ENCODE peak calls at places on chromosomes 1 and 21, in four cellular contexts. One of them, this sample, is unnamed.
A peak's percentile ranks its signal among the peaks of the same experiment; 100 is the strongest.

GRCh38 chr21:44823179-44823654 is 5.4 kb upstream of the SUMO3 start:
- DNase-seq in glutamatergic neuron: no peak
- DNase-seq in fibroblast of pulmonary artery: no peak
- DNase-seq in MV-4-11: peak; percentile 20
- DNase-seq in this sample: no peak

GRCh38 chr1:248348475-248348874 is at the start of gene OR14C36:
- DNase-seq in glutamatergic neuron: no peak
- DNase-seq in fibroblast of pulmonary artery: no peak
- DNase-seq in MV-4-11: no peak
- DNase-seq in this sample: no peak

GRCh38 chr21:39362733-39363132 is 13.8 kb upstream of the HMGN1 start:
- DNase-seq in glutamatergic neuron: no peak
- DNase-seq in fibroblast of pulmonary artery: no peak
- DNase-seq in MV-4-11: no peak
- DNase-seq in this sample: no peak

GRCh38 chr1:150567717-150568561 is 11.5 kb downstream of the MCL1 start:
- DNase-seq in glutamatergic neuron: peak; percentile 83
- DNase-seq in fibroblast of pulmonary artery: peak; percentile 99
- DNase-seq in MV-4-11: peak; percentile 66
- DNase-seq in this sample: no peak

GRCh38 chr1:228109962-228110488 is 926 bp upstream of the MRPL55 start:
- DNase-seq in glutamatergic neuron: no peak
- DNase-seq in fibroblast of pulmonary artery: peak; percentile 55
- DNase-seq in MV-4-11: no peak
- DNase-seq in this sample: no peak

GRCh38 chr21:45910548-45911221 is 70.9 kb upstream of the COL6A1 start:
- DNase-seq in glutamatergic neuron: no peak
- DNase-seq in fibroblast of pulmonary artery: no peak
- DNase-seq in MV-4-11: no peak
- DNase-seq in this sample: no peak

GRCh38 chr21:36747114-36747814 is 48.3 kb downstream of the SIM2 start:
- DNase-seq in glutamatergic neuron: no peak
- DNase-seq in fibroblast of pulmonary artery: no peak
- DNase-seq in MV-4-11: no peak
- DNase-seq in this sample: no peak

GRCh38 chr1:30444404-30444803 is 279.0 kb downstream of the MATN1 start:
- DNase-seq in glutamatergic neuron: no peak
- DNase-seq in fibroblast of pulmonary artery: no peak
- DNase-seq in MV-4-11: no peak
- DNase-seq in this sample: no peak

GRCh38 chr1:216598448-216598847 is 124.8 kb downstream of the ESRRG start:
- DNase-seq in glutamatergic neuron: no peak
- DNase-seq in fibroblast of pulmonary artery: no peak
- DNase-seq in MV-4-11: no peak
- DNase-seq in this sample: no peak

GRCh38 chr1:192477630-192478029 is 97.9 kb upstream of the RGS1 start:
- DNase-seq in glutamatergic neuron: no peak
- DNase-seq in fibroblast of pulmonary artery: peak; percentile 74
- DNase-seq in MV-4-11: peak; percentile 49
- DNase-seq in this sample: peak; percentile 11

GRCh38 chr1:206797534-206798383 is 25.5 kb upstream of the IL10 start:
- DNase-seq in glutamatergic neuron: peak; percentile 50
- DNase-seq in fibroblast of pulmonary artery: peak; percentile 19
- DNase-seq in MV-4-11: peak; percentile 73
- DNase-seq in this sample: no peak

GRCh38 chr1:108691886-108692723 is at the start of gene PRPF38B:
- DNase-seq in glutamatergic neuron: peak; percentile 95
- DNase-seq in fibroblast of pulmonary artery: peak; percentile 91
- DNase-seq in MV-4-11: peak; percentile 87
- DNase-seq in this sample: peak; percentile 82

GRCh38 chr1:163072658-163073057 is 3.5 kb downstream of the RGS4 start:
- DNase-seq in glutamatergic neuron: no peak
- DNase-seq in fibroblast of pulmonary artery: peak; percentile 68
- DNase-seq in MV-4-11: no peak
- DNase-seq in this sample: no peak

GRCh38 chr1:8370928-8371327 is 53.0 kb downstream of the SLC45A1 start:
- DNase-seq in glutamatergic neuron: no peak
- DNase-seq in fibroblast of pulmonary artery: peak; percentile 32
- DNase-seq in MV-4-11: no peak
- DNase-seq in this sample: no peak

GRCh38 chr1:195709821-195710220 is 898.4 kb downstream of the KCNT2 start:
- DNase-seq in glutamatergic neuron: peak; percentile 24
- DNase-seq in fibroblast of pulmonary artery: no peak
- DNase-seq in MV-4-11: peak; percentile 90
- DNase-seq in this sample: no peak

GRCh38 chr1:32012709-32013385 is 821 bp upstream of the KHDRBS1 start:
- DNase-seq in glutamatergic neuron: no peak
- DNase-seq in fibroblast of pulmonary artery: no peak
- DNase-seq in MV-4-11: no peak
- DNase-seq in this sample: no peak

GRCh38 chr1:245205396-245205795 is 50.6 kb downstream of the KIF26B start:
- DNase-seq in glutamatergic neuron: no peak
- DNase-seq in fibroblast of pulmonary artery: no peak
- DNase-seq in MV-4-11: no peak
- DNase-seq in this sample: no peak

GRCh38 chr1:81142099-81142776 is 658.5 kb upstream of the ADGRL2 start:
- DNase-seq in glutamatergic neuron: no peak
- DNase-seq in fibroblast of pulmonary artery: peak; percentile 82
- DNase-seq in MV-4-11: no peak
- DNase-seq in this sample: no peak

This sample was measured in GF-D8.